ENCODE peak calls at places on chromosomes 13 and 19, in seven cellular contexts. One of them, this sample, is unnamed.

GRCh38 chr13:78160793-78161192 is 242.2 kb upstream of the EDNRB start:
- DNase-seq in psoas muscle: no peak
- DNase-seq in CD8-positive, alpha-beta memory T cell: no peak
- DNase-seq in small intestine: no peak
- DNase-seq in astrocyte: peak
- DNase-seq in H54: no peak
- DNase-seq in NCI-H446 treated with DMSO at 0.1 percent for 48 hours: no peak
- DNase-seq in this sample: peak

GRCh38 chr19:1000095-1000494 is at the start of gene GRIN3B:
- DNase-seq in H54: peak
- DNase-seq in psoas muscle: peak
- DNase-seq in NCI-H446 treated with DMSO at 0.1 percent for 48 hours: no peak
- DNase-seq in CD8-positive, alpha-beta memory T cell: peak
- DNase-seq in small intestine: peak
- DNase-seq in astrocyte: no peak
- DNase-seq in this sample: peak

GRCh38 chr19:17943284-17944221 is 10.7 kb downstream of the CCDC124 start:
- DNase-seq in psoas muscle: no peak
- DNase-seq in H54: no peak
- DNase-seq in NCI-H446 treated with DMSO at 0.1 percent for 48 hours: no peak
- DNase-seq in small intestine: no peak
- DNase-seq in CD8-positive, alpha-beta memory T cell: no peak
- DNase-seq in astrocyte: no peak
- DNase-seq in this sample: no peak

GRCh38 chr13:48504606-48505369 is 28.1 kb downstream of the RCBTB2 start:
- DNase-seq in small intestine: no peak
- DNase-seq in CD8-positive, alpha-beta memory T cell: peak
- DNase-seq in astrocyte: no peak
- DNase-seq in NCI-H446 treated with DMSO at 0.1 percent for 48 hours: no peak
- DNase-seq in psoas muscle: no peak
- DNase-seq in H54: no peak
- DNase-seq in this sample: no peak

GRCh38 chr19:48290341-48290922 is 20.6 kb downstream of the ZNF114 start:
- DNase-seq in small intestine: no peak
- DNase-seq in psoas muscle: no peak
- DNase-seq in H54: peak
- DNase-seq in CD8-positive, alpha-beta memory T cell: no peak
- DNase-seq in astrocyte: peak
- DNase-seq in NCI-H446 treated with DMSO at 0.1 percent for 48 hours: no peak
- DNase-seq in this sample: peak

GRCh38 chr13:31638577-31638976 is 100.7 kb upstream of the RXFP2 start:
- DNase-seq in CD8-positive, alpha-beta memory T cell: no peak
- DNase-seq in astrocyte: peak
- DNase-seq in H54: peak
- DNase-seq in psoas muscle: no peak
- DNase-seq in small intestine: no peak
- DNase-seq in NCI-H446 treated with DMSO at 0.1 percent for 48 hours: no peak
- DNase-seq in this sample: peak

GRCh38 chr13:114044486-114044885 is 70.6 kb upstream of the C13orf46 start:
- DNase-seq in NCI-H446 treated with DMSO at 0.1 percent for 48 hours: no peak
- DNase-seq in astrocyte: peak
- DNase-seq in small intestine: no peak
- DNase-seq in CD8-positive, alpha-beta memory T cell: no peak
- DNase-seq in H54: no peak
- DNase-seq in psoas muscle: no peak
- DNase-seq in this sample: peak

GRCh38 chr19:2548966-2549365 is 73.0 kb downstream of the GADD45B start:
- DNase-seq in H54: no peak
- DNase-seq in astrocyte: no peak
- DNase-seq in CD8-positive, alpha-beta memory T cell: no peak
- DNase-seq in small intestine: no peak
- DNase-seq in NCI-H446 treated with DMSO at 0.1 percent for 48 hours: no peak
- DNase-seq in psoas muscle: no peak
- DNase-seq in this sample: no peak

GRCh38 chr13:45584816-45585215 is 30.7 kb downstream of the ERICH6B start:
- DNase-seq in CD8-positive, alpha-beta memory T cell: no peak
- DNase-seq in small intestine: no peak
- DNase-seq in NCI-H446 treated with DMSO at 0.1 percent for 48 hours: no peak
- DNase-seq in astrocyte: no peak
- DNase-seq in psoas muscle: no peak
- DNase-seq in H54: no peak
- DNase-seq in this sample: no peak

GRCh38 chr19:38028913-38029565 is 122.0 kb downstream of the SIPA1L3 start:
- DNase-seq in NCI-H446 treated with DMSO at 0.1 percent for 48 hours: no peak
- DNase-seq in small intestine: no peak
- DNase-seq in H54: no peak
- DNase-seq in astrocyte: no peak
- DNase-seq in psoas muscle: no peak
- DNase-seq in CD8-positive, alpha-beta memory T cell: no peak
- DNase-seq in this sample: peak